ENCODE peak calls at places on chromosome 3, in ten cellular contexts. H is HFFc6, R is choroid plexus epithelial cell, S is neural crest cell, B is CD14-positive monocyte, V is RWPE1, J is neural progenitor cell, M is cardiac muscle cell, Y is uterus, D is HCT116. C is an unnamed sample.

GRCh38 chr3:179837374-179837773 is 184.5 kb downstream of the USP13 start:
- DNase-seq in M (peak), D (no peak), H (peak), J (no peak), V (peak), Y (no peak), S (no peak), R (peak), B (no peak), C (no peak)

GRCh38 chr3:196284396-196284795 is 3.1 kb downstream of the PCYT1A start:
- DNase-seq in J (no peak), B (no peak), H (no peak), V (no peak), M (peak), S (no peak), D (no peak), Y (no peak), R (no peak), C (no peak)

GRCh38 chr3:5016218-5017161 is 37.3 kb downstream of the BHLHE40 start:
- DNase-seq in V (no peak), J (no peak), B (peak), S (no peak), H (no peak), R (peak), D (peak), M (peak), Y (no peak), C (no peak)

GRCh38 chr3:56251343-56251945 is 216.8 kb downstream of the ERC2 start:
- DNase-seq in H (peak), Y (peak), J (peak), R (peak), V (peak), B (no peak), M (peak), D (peak), S (peak), C (peak)

GRCh38 chr3:58490860-58491501 is 915 bp upstream of the KCTD6 start:
- DNase-seq in V (no peak), B (no peak), H (no peak), S (no peak), Y (peak), M (no peak), R (no peak), J (no peak), D (no peak), C (peak)

GRCh38 chr3:189121088-189121487 is 50.7 kb upstream of the TPRG1 start:
- DNase-seq in J (no peak), M (no peak), V (no peak), Y (no peak), S (no peak), B (no peak), H (no peak), R (no peak), D (no peak), C (no peak)

GRCh38 chr3:153448146-153448870 is 286.3 kb downstream of the RAP2B start:
- DNase-seq in S (no peak), V (no peak), Y (no peak), J (no peak), H (no peak), B (no peak), D (no peak), M (peak), R (no peak), C (no peak)

GRCh38 chr3:8793242-8793641 is 23.8 kb upstream of the OXTR start:
- DNase-seq in B (no peak), H (peak), Y (no peak), D (no peak), S (no peak), V (peak), R (peak), M (peak), J (no peak), C (no peak)

GRCh38 chr3:141387446-141388030 is 19.2 kb downstream of the ZBTB38 start:
- DNase-seq in M (no peak), R (no peak), V (no peak), D (no peak), J (no peak), S (no peak), H (no peak), Y (no peak), B (no peak), C (no peak)

GRCh38 chr3:181278468-181279238 is 289.1 kb upstream of the DNAJC19 start:
- DNase-seq in Y (no peak), D (no peak), M (peak), B (no peak), V (peak), S (no peak), H (no peak), J (peak), R (peak), C (no peak)
- TF ChIP-seq CTCF in Y (no peak), D (peak), M (no peak), B (no peak), V (peak), S (peak), H (no peak), J (peak), R (no peak), C (peak)

GRCh38 chr3:195003006-195003892 is 267.7 kb downstream of the XXYLT1 start:
- DNase-seq in Y (peak), S (no peak), D (no peak), H (no peak), R (peak), B (no peak), M (peak), J (no peak), V (no peak), C (no peak)

GRCh38 chr3:195003893-195004289 is 267.1 kb downstream of the XXYLT1 start:
- DNase-seq in R (no peak), J (no peak), V (no peak), S (no peak), Y (no peak), M (no peak), H (no peak), B (no peak), D (no peak), C (no peak)

GRCh38 chr3:195001261-195001660 is 269.7 kb downstream of the XXYLT1 start:
- DNase-seq in R (no peak), S (no peak), V (no peak), Y (no peak), B (no peak), D (no peak), M (no peak), H (no peak), J (no peak), C (no peak)

GRCh38 chr3:195004512-195005250 is 266.3 kb downstream of the XXYLT1 start:
- DNase-seq in H (no peak), B (no peak), V (no peak), Y (no peak), M (no peak), S (no peak), J (no peak), R (no peak), D (no peak), C (no peak)

GRCh38 chr3:195001961-195002861 is 268.7 kb downstream of the XXYLT1 start:
- DNase-seq in B (no peak), S (peak), Y (peak), M (peak), J (peak), D (peak), R (peak), H (peak), V (peak), C (peak)
- TF ChIP-seq CTCF in B (peak), S (peak), Y (peak), M (peak), J (peak), D (peak), R (peak), H (peak), V (no peak), C (peak)

GRCh38 chr3:115860766-115861165 is 237.5 kb downstream of the GAP43 start:
- DNase-seq in R (no peak), Y (no peak), V (no peak), B (no peak), H (no peak), S (no peak), J (no peak), D (no peak), M (no peak), C (no peak)

GRCh38 chr3:115862099-115862498 is 238.8 kb downstream of the GAP43 start:
- DNase-seq in H (no peak), R (no peak), M (no peak), J (no peak), V (no peak), B (no peak), Y (no peak), S (no peak), D (no peak), C (no peak)

GRCh38 chr3:115858995-115859807 is 235.9 kb downstream of the GAP43 start:
- DNase-seq in S (no peak), B (no peak), D (no peak), Y (no peak), J (peak), V (no peak), H (no peak), M (no peak), R (no peak), C (peak)

GRCh38 chr3:115862824-115863223 is 239.5 kb downstream of the GAP43 start:
- DNase-seq in S (no peak), V (no peak), J (peak), H (no peak), B (no peak), R (no peak), D (no peak), M (no peak), Y (no peak), C (peak)

GRCh38 chr3:115861166-115861733 is 237.9 kb downstream of the GAP43 start:
- DNase-seq in S (no peak), H (no peak), D (no peak), J (no peak), R (no peak), M (no peak), Y (no peak), V (no peak), B (no peak), C (no peak)
- TF ChIP-seq CTCF in S (peak), H (peak), D (no peak), J (peak), R (peak), M (peak), Y (no peak), V (no peak), B (no peak), C (peak)

GRCh38 chr3:12974316-12974715 is 98.9 kb downstream of the IQSEC1 start:
- DNase-seq in M (no peak), Y (no peak), D (no peak), H (no peak), V (no peak), R (no peak), S (no peak), J (no peak), B (no peak), C (no peak)

GRCh38 chr3:12972043-12972442 is 101.2 kb downstream of the IQSEC1 start:
- DNase-seq in D (no peak), M (no peak), B (no peak), R (no peak), V (no peak), J (no peak), Y (no peak), H (no peak), S (no peak), C (no peak)

GRCh38 chr3:12974819-12975218 is 98.4 kb downstream of the IQSEC1 start:
- DNase-seq in S (no peak), H (no peak), D (no peak), Y (no peak), B (no peak), J (no peak), V (no peak), R (no peak), M (no peak), C (no peak)

GRCh38 chr3:12972791-12973702 is 100.2 kb downstream of the IQSEC1 start:
- DNase-seq in H (no peak), D (no peak), V (no peak), R (no peak), J (no peak), B (no peak), Y (no peak), M (no peak), S (no peak), C (no peak)

GRCh38 chr3:12973827-12974226 is 99.4 kb downstream of the IQSEC1 start:
- DNase-seq in S (no peak), H (no peak), D (no peak), J (no peak), B (no peak), Y (no peak), R (no peak), M (no peak), V (no peak), C (no peak)
- TF ChIP-seq CTCF in S (no peak), H (no peak), D (no peak), J (no peak), B (no peak), Y (no peak), R (no peak), M (no peak), V (no peak), C (no peak)

GRCh38 chr3:163622384-163622783 is 1455.9 kb downstream of the SI start:
- DNase-seq in J (peak), S (peak), D (peak), H (no peak), V (no peak), R (peak), B (no peak), M (no peak), Y (no peak), C (peak)
- TF ChIP-seq CTCF in J (peak), S (peak), D (peak), H (no peak), V (no peak), R (peak), B (no peak), M (no peak), Y (no peak), C (peak)

GRCh38 chr3:173733029-173733652 is 335.6 kb downstream of the NLGN1 start:
- DNase-seq in M (peak), V (no peak), Y (no peak), R (peak), B (no peak), D (peak), J (no peak), S (no peak), H (peak), C (no peak)
- TF ChIP-seq CTCF in M (peak), V (peak), Y (no peak), R (peak), B (no peak), D (no peak), J (peak), S (peak), H (peak), C (peak)

C was measured in nephron progenitor cell.